ENCODE peak calls at places on chromosome 14, in five cellular contexts. L, R, U, P and O are unnamed samples.

GRCh38 chr14:85534435-85534834 is 4.5 kb downstream of the FLRT2 start:
- DNase-seq in R (no peak), U (no peak), L (no peak), P (no peak), O (peak)

GRCh38 chr14:92651793-92652382 is 96.5 kb downstream of the LGMN start:
- DNase-seq in U (no peak), R (peak), L (peak), P (no peak), O (no peak)

GRCh38 chr14:41960316-41960715 is 353.6 kb downstream of the LRFN5 start:
- DNase-seq in R (no peak), L (no peak), U (no peak), P (no peak), O (no peak)

GRCh38 chr14:76770521-76771431 is 9.5 kb downstream of the VASH1 start:
- DNase-seq in L (peak), R (peak), P (no peak), U (peak), O (no peak)

GRCh38 chr14:50040401-50040775 is 76.0 kb downstream of the VCPKMT start:
- DNase-seq in R (peak), L (no peak), P (peak), U (no peak), O (no peak)

GRCh38 chr14:60276347-60276746 is 27.3 kb downstream of the PPM1A start:
- DNase-seq in L (no peak), U (no peak), P (no peak), R (no peak), O (no peak)

GRCh38 chr14:102323102-102323501 is 3.6 kb downstream of the ZNF839 start:
- DNase-seq in U (peak), L (peak), P (peak), R (peak), O (peak)

GRCh38 chr14:105028251-105028927 is 7.5 kb upstream of the CDCA4 start:
- DNase-seq in U (peak), R (no peak), P (no peak), L (no peak), O (no peak)

GRCh38 chr14:86665975-86666374 is 1136.0 kb downstream of the FLRT2 start:
- DNase-seq in R (no peak), P (no peak), L (no peak), U (no peak), O (no peak)

GRCh38 chr14:81591266-81591665 is 57.6 kb upstream of the SEL1L start:
- DNase-seq in U (no peak), R (no peak), P (no peak), L (no peak), O (no peak)

GRCh38 chr14:102525213-102526143 is 15.9 kb upstream of the ANKRD9 start:
- DNase-seq in L (no peak), P (no peak), R (no peak), U (no peak), O (no peak)

GRCh38 chr14:105294142-105294597 is 6.6 kb downstream of the BRF1 start:
- DNase-seq in P (no peak), L (no peak), R (no peak), U (no peak), O (peak)

GRCh38 chr14:86911506-86911905 is 1081.5 kb downstream of the GALC start:
- DNase-seq in P (no peak), U (no peak), R (no peak), L (no peak), O (no peak)

GRCh38 chr14:24609667-24610344 is at the start of gene GZMH:
- DNase-seq in L (no peak), U (no peak), R (no peak), P (no peak), O (no peak)

GRCh38 chr14:77139540-77140342 is 1.9 kb downstream of the ZDHHC22 start:
- DNase-seq in R (no peak), L (peak), P (peak), U (no peak), O (no peak)

GRCh38 chr14:36662543-36663403 is 1.1 kb downstream of the PAX9 start:
- DNase-seq in R (no peak), L (peak), P (peak), U (no peak), O (no peak)

GRCh38 chr14:54444701-54445100 is 3.5 kb upstream of the CNIH1 start:
- DNase-seq in U (no peak), R (no peak), L (no peak), P (no peak), O (no peak)

GRCh38 chr14:32703246-32703645 is 235.4 kb upstream of the NPAS3 start:
- DNase-seq in R (no peak), L (no peak), U (no peak), P (no peak), O (no peak)

GRCh38 chr14:77033622-77034521 is 5.4 kb upstream of the IRF2BPL start:
- DNase-seq in P (peak), U (peak), R (peak), L (peak), O (peak)

GRCh38 chr14:105908481-105908911 is 382.1 kb downstream of the TMEM121 start:
- DNase-seq in U (no peak), L (no peak), P (no peak), R (peak), O (no peak)

GRCh38 chr14:39266871-39267591 is 33.3 kb downstream of the MIA2 start:
- DNase-seq in U (peak), L (peak), P (peak), R (peak), O (peak)

GRCh38 chr14:92939699-92940098 is 16.7 kb downstream of the CHGA start:
- DNase-seq in U (no peak), P (no peak), R (no peak), L (no peak), O (no peak)

GRCh38 chr14:49339130-49339529 is 247.1 kb downstream of the RPS29 start:
- DNase-seq in R (no peak), P (no peak), L (no peak), U (no peak), O (no peak)

GRCh38 chr14:78997811-78998210 is 827.6 kb downstream of the NRXN3 start:
- DNase-seq in R (no peak), P (no peak), L (no peak), U (no peak), O (no peak)

GRCh38 chr14:88868558-88869159 is 44.2 kb downstream of the TTC8 start:
- DNase-seq in P (no peak), R (no peak), U (no peak), L (no peak), O (no peak)

GRCh38 chr14:76407449-76408150 is 31.7 kb downstream of the ESRRB start:
- DNase-seq in R (no peak), P (no peak), U (no peak), L (no peak), O (no peak)

GRCh38 chr14:54108481-54109471 is 152.2 kb upstream of the BMP4 start:
- DNase-seq in P (no peak), R (no peak), L (no peak), U (no peak), O (no peak)

GRCh38 chr14:32537166-32537565 is 208.1 kb downstream of the AKAP6 start:
- DNase-seq in P (no peak), R (no peak), U (no peak), L (no peak), O (no peak)

GRCh38 chr14:59869381-59870255 is 958 bp downstream of the RTN1 start:
- DNase-seq in P (no peak), U (no peak), L (no peak), R (no peak), O (no peak)

GRCh38 chr14:63853831-63854293 is 1.1 kb downstream of the SYNE2 start:
- DNase-seq in R (peak), P (peak), U (peak), L (peak), O (no peak)

GRCh38 chr14:63852817-63853730 is at the start of gene SYNE2:
- DNase-seq in P (peak), R (peak), L (peak), U (peak), O (peak)

GRCh38 chr14:63857467-63858030 is 4.7 kb downstream of the SYNE2 start:
- DNase-seq in R (no peak), P (no peak), U (no peak), L (no peak), O (no peak)

GRCh38 chr14:63854330-63854729 is 1.5 kb downstream of the SYNE2 start:
- DNase-seq in P (no peak), R (no peak), U (no peak), L (no peak), O (no peak)

GRCh38 chr14:63855272-63855671 is 2.5 kb downstream of the SYNE2 start:
- DNase-seq in L (no peak), R (no peak), U (no peak), P (no peak), O (no peak)
- H3K27ac ChIP-seq in L (no peak), R (no peak), U (peak), P (no peak), O (no peak)

GRCh38 chr14:100100032-100100405 is 34.8 kb downstream of the EVL start:
- DNase-seq in L (no peak), U (no peak), R (no peak), P (no peak), O (no peak)
- H3K27ac ChIP-seq in L (no peak), U (no peak), R (no peak), P (no peak), O (no peak)

GRCh38 chr14:90571149-90571548 is 174.3 kb downstream of the CALM1 start:
- DNase-seq in R (no peak), P (no peak), L (no peak), U (no peak), O (no peak)
- H3K27ac ChIP-seq in R (no peak), P (no peak), L (no peak), U (no peak), O (no peak)

GRCh38 chr14:22326001-22326400 is 263.0 kb downstream of the DAD1 start:
- DNase-seq in U (no peak), P (no peak), L (no peak), R (no peak), O (no peak)
- H3K27ac ChIP-seq in U (no peak), P (no peak), L (no peak), R (no peak), O (no peak)

GRCh38 chr14:69483765-69484443 is 624 bp upstream of the PLEKHD1 start:
- DNase-seq in U (peak), R (no peak), L (no peak), P (peak), O (no peak)
- H3K27ac ChIP-seq in U (no peak), R (no peak), L (no peak), P (peak), O (no peak)

DNA sequence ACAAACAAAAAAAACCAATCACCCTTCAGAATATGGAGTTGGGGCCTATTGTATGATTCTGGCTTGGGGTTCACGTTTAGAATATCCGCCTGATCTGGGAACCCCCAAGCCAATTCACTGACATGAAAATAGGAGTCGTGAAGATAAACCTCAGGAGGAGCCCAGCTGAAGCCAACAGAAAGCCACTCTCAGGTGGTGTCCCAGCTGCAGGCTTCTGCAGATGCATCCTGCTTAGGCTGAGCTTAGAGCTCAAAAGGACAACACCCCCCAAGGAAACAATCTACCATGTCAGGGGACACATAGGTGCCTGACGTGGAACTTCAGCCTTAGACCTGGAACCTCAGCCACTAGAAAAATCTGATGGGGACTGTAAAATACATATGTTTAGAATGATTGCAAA is 51.9 kb downstream of the SYNE3 start:
- DNase-seq in L (no peak), U (no peak), R (no peak), P (no peak), O (no peak)
- H3K27ac ChIP-seq in L (no peak), U (no peak), R (no peak), P (no peak), O (no peak)